ENCODE peak calls at places on chromosomes 12 and 14, in four cellular contexts. One of them, this sample, is unnamed.

GRCh38 chr14:96086032-96086431 is 46.9 kb downstream of the C14orf132 start:
- DNase-seq in NCI-H1105 treated with DMSO at 0.1 percent for 48 hours: no peak
- DNase-seq in central memory CD8-positive, alpha-beta T cell: no peak
- DNase-seq in GM04504: no peak
- DNase-seq in this sample: no peak

GRCh38 chr12:685388-685787 is 22.1 kb upstream of the NINJ2 start:
- DNase-seq in central memory CD8-positive, alpha-beta T cell: peak
- DNase-seq in NCI-H1105 treated with DMSO at 0.1 percent for 48 hours: no peak
- DNase-seq in GM04504: no peak
- DNase-seq in this sample: no peak

GRCh38 chr12:85036241-85036707 is at the start of the genes LRRIQ1 and TSPAN19:
- DNase-seq in GM04504: peak
- DNase-seq in central memory CD8-positive, alpha-beta T cell: no peak
- DNase-seq in NCI-H1105 treated with DMSO at 0.1 percent for 48 hours: peak
- DNase-seq in this sample: peak

GRCh38 chr12:53754196-53754595 is 2.4 kb upstream of the CISTR start:
- DNase-seq in GM04504: no peak
- DNase-seq in NCI-H1105 treated with DMSO at 0.1 percent for 48 hours: no peak
- DNase-seq in central memory CD8-positive, alpha-beta T cell: no peak
- DNase-seq in this sample: no peak

GRCh38 chr12:71682466-71682865 is 3.4 kb upstream of the TMEM19 start:
- DNase-seq in GM04504: no peak
- DNase-seq in NCI-H1105 treated with DMSO at 0.1 percent for 48 hours: no peak
- DNase-seq in central memory CD8-positive, alpha-beta T cell: no peak
- DNase-seq in this sample: no peak

GRCh38 chr12:132229926-132230325 is 85.7 kb downstream of the NOC4L start:
- DNase-seq in central memory CD8-positive, alpha-beta T cell: no peak
- DNase-seq in GM04504: no peak
- DNase-seq in NCI-H1105 treated with DMSO at 0.1 percent for 48 hours: no peak
- DNase-seq in this sample: no peak

GRCh38 chr14:91089958-91090535 is 23.8 kb upstream of the DGLUCY start:
- DNase-seq in GM04504: no peak
- DNase-seq in NCI-H1105 treated with DMSO at 0.1 percent for 48 hours: peak
- DNase-seq in central memory CD8-positive, alpha-beta T cell: no peak
- DNase-seq in this sample: no peak

GRCh38 chr14:54890794-54891193 is 11.8 kb downstream of the GCH1 start:
- DNase-seq in NCI-H1105 treated with DMSO at 0.1 percent for 48 hours: no peak
- DNase-seq in central memory CD8-positive, alpha-beta T cell: no peak
- DNase-seq in GM04504: no peak
- DNase-seq in this sample: no peak

GRCh38 chr12:97941686-97942354 is 479.2 kb downstream of the RMST start:
- DNase-seq in NCI-H1105 treated with DMSO at 0.1 percent for 48 hours: no peak
- DNase-seq in GM04504: no peak
- DNase-seq in central memory CD8-positive, alpha-beta T cell: no peak
- DNase-seq in this sample: no peak

GRCh38 chr12:128047266-128048060 is 219.5 kb upstream of the TMEM132C start:
- DNase-seq in NCI-H1105 treated with DMSO at 0.1 percent for 48 hours: peak
- DNase-seq in central memory CD8-positive, alpha-beta T cell: no peak
- DNase-seq in GM04504: no peak
- DNase-seq in this sample: no peak

GRCh38 chr14:92676031-92676430 is 72.4 kb downstream of the LGMN start:
- DNase-seq in GM04504: no peak
- DNase-seq in central memory CD8-positive, alpha-beta T cell: no peak
- DNase-seq in NCI-H1105 treated with DMSO at 0.1 percent for 48 hours: no peak
- DNase-seq in this sample: no peak

GRCh38 chr14:91144425-91145145 is 30.7 kb downstream of the DGLUCY start:
- DNase-seq in NCI-H1105 treated with DMSO at 0.1 percent for 48 hours: no peak
- DNase-seq in GM04504: no peak
- DNase-seq in central memory CD8-positive, alpha-beta T cell: no peak
- DNase-seq in this sample: no peak

GRCh38 chr14:78446807-78447206 is 276.6 kb downstream of the NRXN3 start:
- DNase-seq in NCI-H1105 treated with DMSO at 0.1 percent for 48 hours: no peak
- DNase-seq in central memory CD8-positive, alpha-beta T cell: no peak
- DNase-seq in GM04504: no peak
- DNase-seq in this sample: no peak

GRCh38 chr14:42469637-42470426 is 863.2 kb downstream of the LRFN5 start:
- DNase-seq in GM04504: no peak
- DNase-seq in NCI-H1105 treated with DMSO at 0.1 percent for 48 hours: no peak
- DNase-seq in central memory CD8-positive, alpha-beta T cell: no peak
- DNase-seq in this sample: no peak